ENCODE peak calls at places on chromosomes 6 and 20, in five cellular contexts. H is AG09319, A is fibroblast of lung, N is astrocyte of the cerebellum, S is head of caudate nucleus. V is an unnamed sample.

GRCh38 chr6:25418463-25419052 is 139.4 kb downstream of the CARMIL1 start:
- DNase-seq in A (no peak), S (no peak), N (no peak), H (no peak), V (no peak)

GRCh38 chr6:63731946-63732735 is 96.5 kb downstream of the PHF3 start:
- DNase-seq in A (peak), N (no peak), S (no peak), H (no peak), V (no peak)

GRCh38 chr20:58003525-58003924 is 224.9 kb downstream of the ANKRD60 start:
- DNase-seq in S (no peak), N (no peak), H (no peak), A (no peak), V (no peak)

GRCh38 chr20:41956316-41957050 is 338.3 kb upstream of the CHD6 start:
- DNase-seq in N (no peak), H (no peak), S (no peak), A (no peak), V (no peak)

GRCh38 chr6:90319979-90320667 is 23.5 kb upstream of the BACH2 start:
- DNase-seq in N (no peak), S (no peak), H (no peak), A (no peak), V (no peak)

GRCh38 chr6:162856885-162857284 is 129.1 kb downstream of the PACRG start:
- DNase-seq in N (peak), H (peak), A (peak), S (peak), V (peak)

GRCh38 chr20:61949714-61950630 is 115.7 kb downstream of the TAF4 start:
- DNase-seq in N (no peak), S (no peak), H (no peak), A (no peak), V (no peak)

GRCh38 chr20:37728635-37728983 is 34.8 kb downstream of the CTNNBL1 start:
- DNase-seq in H (no peak), N (no peak), A (no peak), S (no peak), V (no peak)

GRCh38 chr20:16531485-16531884 is 41.8 kb downstream of the KIF16B start:
- DNase-seq in A (no peak), S (no peak), H (no peak), N (no peak), V (no peak)

GRCh38 chr20:13105864-13106457 is 97.2 kb downstream of the SPTLC3 start:
- DNase-seq in H (peak), N (peak), A (peak), S (no peak), V (peak)

GRCh38 chr6:132937466-132937906 is 123.1 kb downstream of the RPS12 start:
- DNase-seq in S (peak), N (no peak), A (peak), H (no peak), V (no peak)

GRCh38 chr6:816510-817084 is 123.7 kb upstream of the EXOC2 start:
- DNase-seq in A (no peak), N (no peak), H (no peak), S (no peak), V (no peak)

GRCh38 chr6:56862415-56863175 is 92.3 kb upstream of the BEND6 start:
- DNase-seq in H (no peak), N (no peak), A (peak), S (no peak), V (no peak)

GRCh38 chr6:31485063-31485462 is 12.9 kb upstream of the MICB start:
- DNase-seq in H (no peak), A (peak), N (no peak), S (no peak), V (no peak)